ENCODE peak calls at places on chromosome 17, in four cellular contexts. D is astrocyte of the spinal cord, X is thoracic aorta, H is PC-3. F is an unnamed sample.

GRCh38 chr17:17706140-17707060 is 25.1 kb downstream of the RAI1 start:
- DNase-seq in D (no peak), X (no peak), H (no peak), F (no peak)

GRCh38 chr17:28331891-28332420 is 3.3 kb downstream of the IFT20 start:
- DNase-seq in D (no peak), X (no peak), H (no peak), F (no peak)

GRCh38 chr17:58694826-58695225 is 2.4 kb downstream of the RAD51C start:
- DNase-seq in D (no peak), X (no peak), H (no peak), F (no peak)

GRCh38 chr17:266219-266618 is 84.8 kb upstream of the DOC2B start:
- DNase-seq in D (no peak), X (no peak), H (no peak), F (no peak)

GRCh38 chr17:5931611-5932010 is 138.6 kb upstream of the WSCD1 start:
- DNase-seq in D (no peak), X (no peak), H (no peak), F (no peak)

GRCh38 chr17:45821147-45821546 is 23.5 kb upstream of the SPPL2C start:
- DNase-seq in D (no peak), X (no peak), H (no peak), F (no peak)

GRCh38 chr17:79082311-79083190 is 7.9 kb downstream of the ENGASE start:
- DNase-seq in D (no peak), X (no peak), H (peak), F (peak)

GRCh38 chr17:9266769-9267168 is 245.5 kb downstream of the NTN1 start:
- DNase-seq in D (peak), X (no peak), H (no peak), F (no peak)

GRCh38 chr17:62565817-62566216 is 61.7 kb upstream of the MRC2 start:
- DNase-seq in D (peak), X (no peak), H (peak), F (peak)

GRCh38 chr17:55294042-55294751 is 29.4 kb downstream of the HLF start:
- DNase-seq in D (no peak), X (no peak), H (no peak), F (no peak)

GRCh38 chr17:12640364-12640763 is 25.3 kb upstream of the MYOCD start:
- DNase-seq in D (no peak), X (no peak), H (no peak), F (no peak)

GRCh38 chr17:48471807-48472484 is 41.9 kb upstream of the SKAP1 start:
- DNase-seq in D (no peak), X (no peak), H (no peak), F (no peak)

GRCh38 chr17:4934173-4934979 is 2.3 kb downstream of the GP1BA start:
- DNase-seq in D (peak), X (no peak), H (peak), F (peak)

GRCh38 chr17:17575360-17576251 is 15.9 kb downstream of the PEMT start:
- DNase-seq in D (no peak), X (no peak), H (peak), F (peak)

GRCh38 chr17:70674061-70674460 is 504.7 kb downstream of the KCNJ2 start:
- DNase-seq in D (no peak), X (no peak), H (no peak), F (no peak)

GRCh38 chr17:1252203-1252608 is 18.0 kb upstream of the BHLHA9 start:
- DNase-seq in D (no peak), X (no peak), H (no peak), F (no peak)

GRCh38 chr17:77615672-77616242 is 342.7 kb upstream of the TNRC6C start:
- DNase-seq in D (no peak), X (no peak), H (no peak), F (peak)

GRCh38 chr17:48631693-48632578 is 5.8 kb upstream of the HOXB9 start:
- DNase-seq in D (no peak), X (no peak), H (no peak), F (no peak)

GRCh38 chr17:29723283-29724047 is 100.8 kb upstream of the CORO6 start:
- DNase-seq in D (no peak), X (no peak), H (no peak), F (no peak)
- H3K4me3 ChIP-seq in D (no peak), X (no peak), H (no peak), F (no peak)

DNA sequence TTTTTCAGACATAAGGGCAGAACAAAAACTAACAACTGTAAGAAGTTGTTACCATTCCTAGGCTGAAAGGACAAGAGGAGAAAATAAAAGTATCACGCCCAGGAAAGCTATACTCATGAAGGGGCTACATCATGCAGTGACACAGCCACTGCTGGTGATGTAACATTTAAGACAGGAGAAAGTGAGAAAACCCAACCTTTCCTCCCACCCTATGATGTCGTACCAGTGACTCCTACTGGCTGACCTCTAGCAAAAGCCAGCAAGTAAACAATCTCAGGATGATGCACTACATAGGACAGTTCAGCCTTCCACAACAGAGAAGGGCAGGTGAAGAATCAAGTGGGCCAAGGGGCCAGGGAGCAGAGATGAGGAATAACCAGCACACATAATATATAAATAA is 14.0 kb upstream of the OR1E2 start:
- DNase-seq in D (no peak), X (no peak), H (peak), F (peak)
- TF ChIP-seq CTCF in D (no peak), X (no peak), H (peak), F (no peak)

DNA sequence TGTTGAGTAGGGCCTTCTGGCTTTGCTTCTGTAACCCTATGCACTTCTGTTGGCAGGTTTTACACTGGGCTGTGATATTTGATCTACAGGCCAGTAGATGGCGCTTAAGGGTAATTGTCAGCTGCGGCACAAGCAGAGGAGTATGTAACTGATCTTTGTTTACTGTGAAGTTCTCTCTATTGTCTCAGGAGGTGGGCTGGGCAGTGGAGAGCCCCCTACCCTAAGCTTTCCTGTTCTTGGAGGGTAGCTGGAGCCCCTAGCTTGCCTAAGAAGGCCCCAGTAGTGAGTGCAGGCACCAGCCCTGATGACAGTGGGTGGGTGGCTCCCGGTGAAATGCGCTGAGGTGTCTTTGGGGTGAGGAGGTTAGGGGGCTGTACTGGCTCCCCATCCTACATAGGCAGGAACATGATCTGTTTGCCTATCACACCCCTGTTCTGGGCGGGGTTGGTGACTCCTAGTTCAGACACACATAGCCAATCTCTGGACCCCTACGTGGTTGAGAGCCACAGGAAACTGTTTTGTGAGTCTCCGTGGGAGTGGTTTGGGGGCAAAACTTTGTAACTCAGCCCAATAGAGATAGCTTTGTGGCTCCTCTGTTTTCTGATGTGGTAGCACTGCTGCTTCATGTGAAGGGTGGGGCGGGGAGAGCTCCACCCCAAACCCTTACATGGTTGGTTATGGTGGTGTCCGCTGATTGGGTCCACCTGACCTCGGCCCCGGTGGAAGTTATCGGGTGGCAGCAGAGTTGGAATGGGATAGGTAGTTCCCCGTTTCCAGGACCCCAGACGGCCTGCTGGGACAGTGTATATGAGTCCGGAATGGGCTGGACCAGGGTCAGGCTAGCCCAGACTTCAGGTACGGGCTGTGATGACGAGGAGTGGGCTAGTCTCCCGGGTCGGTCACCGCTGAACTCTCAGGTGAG is 60.4 kb downstream of the SLFN11 start:
- DNase-seq in D (peak), X (no peak), H (peak), F (peak)
- H3K4me3 ChIP-seq in D (no peak), X (peak), H (no peak), F (peak)

DNA sequence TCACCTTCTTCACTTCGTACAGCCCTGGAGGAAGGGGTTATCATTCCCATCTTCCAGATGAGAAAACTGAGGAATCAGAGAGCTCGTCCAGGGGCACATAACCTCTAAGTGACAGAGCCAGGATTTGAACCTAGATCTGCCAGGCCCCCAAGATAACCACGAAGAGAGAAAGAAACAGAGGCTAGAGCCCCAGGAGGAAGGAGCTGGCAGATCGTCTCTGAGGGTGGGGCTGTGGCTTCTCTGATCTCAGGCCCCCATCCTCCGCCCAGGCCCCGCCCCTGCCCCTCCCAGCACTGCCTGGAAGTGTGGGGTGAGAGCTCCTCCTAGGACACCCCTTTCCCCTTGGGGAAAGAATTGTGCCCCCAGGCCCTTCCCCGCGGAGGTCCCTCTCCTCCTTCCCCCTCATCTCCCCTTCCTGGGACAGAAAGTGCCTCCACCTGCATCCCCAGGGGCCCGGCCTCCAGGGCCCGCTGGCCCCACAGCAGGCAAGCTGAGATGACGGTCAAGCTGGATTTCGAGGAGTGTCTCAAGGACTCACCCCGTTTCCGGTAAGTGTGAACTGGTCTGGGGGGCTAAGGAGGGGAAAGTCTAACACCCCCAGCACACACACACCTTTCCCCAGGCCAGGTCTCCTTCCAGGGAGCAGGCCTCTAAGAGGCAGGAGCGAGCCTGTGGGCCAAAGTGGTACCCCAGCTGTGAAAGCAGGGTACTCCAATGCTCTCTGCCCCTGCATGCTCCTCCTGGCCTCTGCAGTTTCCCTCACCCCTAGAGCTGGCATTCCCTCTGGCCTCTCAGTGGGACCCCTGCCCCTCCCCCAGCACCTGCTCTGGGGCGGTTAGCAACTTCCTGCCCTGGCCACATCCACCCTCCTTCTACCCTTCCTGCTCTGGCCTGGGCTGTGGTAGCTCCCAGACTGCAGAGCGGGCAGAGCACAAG is at the start of gene ACAP1:
- DNase-seq in D (no peak), X (no peak), H (no peak), F (no peak)
- TF ChIP-seq CTCF in D (no peak), X (no peak), H (no peak), F (no peak)

DNA sequence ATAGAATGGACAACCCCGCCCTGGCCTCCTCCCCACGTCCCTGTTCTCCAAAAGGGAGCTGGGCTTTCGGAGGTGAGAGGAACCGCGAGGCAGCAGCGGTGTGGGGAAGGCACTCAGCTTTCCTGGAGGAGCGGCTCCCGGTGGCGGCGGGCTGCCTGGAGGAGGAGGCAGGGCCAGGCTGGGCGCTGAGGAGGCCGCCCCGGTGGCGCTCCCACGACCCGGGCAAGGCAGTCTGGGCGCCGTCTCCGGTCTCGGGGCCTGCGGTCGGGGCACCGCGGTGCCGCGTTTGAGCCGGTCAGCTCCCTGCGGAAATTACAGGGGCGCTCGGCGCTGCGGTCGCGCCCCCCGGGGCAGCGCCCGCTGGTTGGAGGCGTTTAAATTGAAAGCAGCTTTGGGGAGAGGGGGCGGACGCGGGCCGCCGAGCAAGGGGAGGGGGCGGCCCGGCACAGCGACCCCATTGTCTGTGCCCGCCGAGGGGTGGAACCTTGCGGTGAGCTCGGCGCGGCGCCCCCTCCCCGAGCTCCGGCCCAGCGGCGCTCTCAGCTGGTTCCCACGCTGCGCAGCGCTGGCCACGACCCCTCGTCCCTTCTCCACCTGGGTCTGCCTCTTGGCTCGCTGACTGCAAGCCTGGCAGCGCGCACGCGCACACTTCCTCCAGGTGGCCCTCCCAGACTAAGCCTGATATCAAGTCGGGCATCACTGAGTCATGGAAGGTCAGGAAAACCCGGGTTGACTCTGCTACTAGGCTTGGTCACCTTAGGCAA is 58.7 kb upstream of the DLX4 start:
- DNase-seq in D (no peak), X (no peak), H (peak), F (peak)
- H3K4me3 ChIP-seq in D (no peak), X (peak), H (no peak), F (no peak)

DNA sequence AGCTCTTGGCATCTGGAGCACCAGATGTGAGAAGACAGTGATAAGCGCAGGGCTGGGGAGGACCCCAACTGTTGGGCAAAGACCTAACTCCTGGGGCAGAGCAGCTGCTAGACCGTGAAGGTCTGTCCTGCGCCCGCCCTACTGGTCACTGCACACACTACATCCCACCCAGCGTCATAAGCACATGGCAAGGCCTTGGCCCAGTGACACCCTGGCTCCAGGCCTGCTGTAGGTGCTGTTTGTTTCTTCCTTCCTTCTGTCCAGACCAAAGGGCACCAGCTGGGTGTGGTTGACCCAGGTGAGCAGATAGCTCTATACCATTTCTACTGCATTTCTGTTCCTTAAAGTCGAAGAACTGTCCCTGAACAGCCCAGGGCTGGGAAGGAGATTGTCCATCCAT is 6.4 kb downstream of the TRPV3 start:
- DNase-seq in D (no peak), X (no peak), H (no peak), F (no peak)
- TF ChIP-seq CTCF in D (no peak), X (no peak), H (no peak), F (peak)

F was measured in choroid plexus epithelial cell.